ENCODE peak calls at places on chromosomes 1 and 21, in seven cellular contexts. Q is SJSA1, D is fibroblast of lung, B is thoracic aorta, Y is IMR-90, C is breast epithelium, F is body of pancreas. O is an unnamed sample.

GRCh38 chr1:21468597-21468996 is 28.7 kb downstream of the NBPF3 start:
- DNase-seq in F (peak; percentile 19), Q (no peak), Y (peak; percentile 37), C (no peak), B (no peak), D (peak; percentile 59), O (no peak)

GRCh38 chr1:162019006-162019405 is 4.7 kb downstream of the OLFML2B start:
- DNase-seq in B (no peak), Y (peak; percentile 73), Q (no peak), C (no peak), F (no peak), D (peak; percentile 64), O (no peak)

GRCh38 chr1:211411639-211412038 is 80.3 kb downstream of the RD3 start:
- DNase-seq in D (no peak), B (no peak), C (no peak), Y (no peak), Q (no peak), F (no peak), O (no peak)

GRCh38 chr1:206609229-206609991 is 2.9 kb downstream of the EIF2D start:
- DNase-seq in C (no peak), F (no peak), D (no peak), Q (no peak), B (no peak), Y (no peak), O (no peak)

GRCh38 chr1:151221616-151222015 is 23.3 kb downstream of the PIP5K1A start:
- DNase-seq in B (no peak), D (no peak), Y (no peak), C (no peak), F (no peak), Q (no peak), O (no peak)

GRCh38 chr1:201100169-201100930 is 11.9 kb downstream of the CACNA1S start:
- DNase-seq in Q (no peak), F (no peak), C (no peak), Y (no peak), B (no peak), D (no peak), O (no peak)

GRCh38 chr1:99986656-99987225 is 16.9 kb downstream of the SLC35A3 start:
- DNase-seq in F (no peak), D (no peak), C (no peak), Q (no peak), Y (no peak), B (no peak), O (no peak)

GRCh38 chr1:6625579-6626149 is 996 bp downstream of the THAP3 start:
- DNase-seq in Q (no peak), D (peak; percentile 69), B (no peak), C (no peak), F (peak; percentile 31), Y (peak; percentile 71), O (peak; percentile 45)

GRCh38 chr21:46205766-46206162 is 21.5 kb upstream of the SPATC1L start:
- DNase-seq in F (no peak), D (no peak), B (no peak), Q (no peak), Y (no peak), C (no peak), O (no peak)

GRCh38 chr21:29342394-29342957 is 43.8 kb downstream of the BACH1 start:
- DNase-seq in B (peak; percentile 22), Q (peak; percentile 85), C (no peak), D (peak; percentile 99), Y (peak; percentile 99), F (peak; percentile 39), O (no peak)

GRCh38 chr1:233897325-233898162 is 6.9 kb upstream of the SLC35F3 start:
- DNase-seq in D (no peak), Q (no peak), F (no peak), Y (no peak), C (no peak), B (no peak), O (no peak)

GRCh38 chr1:199282910-199283309 is 644.1 kb downstream of the PTPRC start:
- DNase-seq in Q (no peak), D (no peak), Y (peak; percentile 67), B (no peak), F (no peak), C (no peak), O (no peak)

GRCh38 chr1:14261395-14261794 is 337.1 kb upstream of the KAZN start:
- DNase-seq in C (no peak), D (no peak), Y (no peak), F (no peak), Q (no peak), B (no peak), O (no peak)

GRCh38 chr1:117122297-117123025 is 912 bp upstream of the TRIM45 start:
- DNase-seq in F (no peak), Y (no peak), Q (no peak), C (no peak), D (no peak), B (no peak), O (peak; percentile 87)

GRCh38 chr1:221888218-221888617 is 146.3 kb upstream of the DUSP10 start:
- DNase-seq in C (no peak), B (no peak), F (no peak), Q (no peak), Y (no peak), D (no peak), O (no peak)

GRCh38 chr1:31010081-31010989 is 55.2 kb downstream of the PUM1 start:
- DNase-seq in C (no peak), Q (no peak), D (peak; percentile 33), F (no peak), Y (peak; percentile 92), B (no peak), O (no peak)

GRCh38 chr1:152479792-152480595 is 30.6 kb upstream of the LCE5A start:
- DNase-seq in Q (peak; percentile 80), D (no peak), B (no peak), Y (peak; percentile 10), C (no peak), F (peak; percentile 34), O (peak; percentile 62)

GRCh38 chr21:35924714-35925301 is 135.5 kb downstream of the SETD4 start:
- DNase-seq in Q (no peak), F (peak; percentile 18), Y (peak; percentile 96), D (peak; percentile 93), B (no peak), C (no peak), O (peak; percentile 62)

GRCh38 chr1:224082146-224082545 is 31.8 kb upstream of the FBXO28 start:
- DNase-seq in Q (peak; percentile 49), C (no peak), B (no peak), F (no peak), Y (peak; percentile 12), D (no peak), O (no peak)

GRCh38 chr1:230279583-230279945 is 146.6 kb downstream of the PGBD5 start:
- DNase-seq in D (no peak), C (no peak), F (no peak), Q (no peak), B (no peak), Y (no peak), O (no peak)

GRCh38 chr21:41426656-41427311 is 745 bp downstream of the MX1 start:
- DNase-seq in F (no peak), C (no peak), Q (peak; percentile 40), D (no peak), Y (no peak), B (no peak), O (no peak)

GRCh38 chr1:34786521-34787325 is 5.7 kb downstream of the GJB3 start:
- DNase-seq in C (peak; percentile 24), F (peak; percentile 79), Q (no peak), B (no peak), D (peak; percentile 70), Y (peak; percentile 67), O (peak; percentile 65)

GRCh38 chr1:8394456-8395321 is 76.8 kb downstream of the SLC45A1 start:
- DNase-seq in B (no peak), Q (peak; percentile 67), D (peak; percentile 92), F (no peak), C (no peak), Y (peak; percentile 96), O (no peak)

GRCh38 chr1:220732621-220733020 is 15.5 kb upstream of the MTARC2 start:
- DNase-seq in B (no peak), Q (no peak), Y (no peak), C (no peak), D (no peak), F (no peak), O (no peak)
- H3K4me3 ChIP-seq in B (peak overlapping the region; percentile 67), Q (no peak overlapping the region), Y (no peak overlapping the region), C (peak overlapping the region; percentile 11), D (no peak overlapping the region), F (no peak overlapping the region), O (peak overlapping the region; percentile 49)

DNA sequence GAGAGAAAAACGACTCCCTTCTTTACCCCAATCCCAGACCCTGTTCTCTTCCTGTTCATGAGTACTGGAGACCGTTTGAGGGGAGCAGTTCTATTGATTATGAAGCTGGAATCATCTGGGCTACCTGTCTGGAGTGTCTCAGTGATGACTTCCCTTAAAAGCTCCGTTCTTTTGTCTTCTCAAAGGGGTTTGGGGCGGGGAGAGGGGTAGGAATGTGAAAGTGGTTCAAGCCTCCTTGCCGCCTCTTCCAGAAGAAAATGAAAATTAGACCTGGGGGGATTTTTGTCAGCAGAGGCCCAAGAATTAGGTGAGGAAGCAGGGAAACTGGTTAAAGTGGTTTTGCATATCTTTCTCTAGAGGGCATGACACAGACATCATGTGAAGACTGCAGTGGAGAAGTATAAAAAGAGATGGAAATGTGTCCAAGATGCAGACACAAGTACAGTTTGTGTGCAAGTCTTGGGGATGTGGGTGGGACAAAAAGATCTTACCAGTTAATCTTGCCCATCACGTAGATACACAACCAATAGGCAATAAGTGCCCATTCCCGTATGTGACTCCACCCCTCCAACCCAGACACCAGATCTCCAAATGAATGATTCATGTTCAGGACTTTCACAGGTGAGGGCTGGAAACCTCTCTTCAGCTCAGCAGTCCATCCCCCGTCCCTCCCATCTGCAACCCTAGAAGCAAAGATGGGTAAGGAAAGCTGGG is 470 bp upstream of the MTMR11 start:
- DNase-seq in B (no peak), C (no peak), Y (peak; percentile 58), D (peak; percentile 51), Q (no peak), F (peak; percentile 69), O (no peak)
- H3K4me3 ChIP-seq in B (peak overlapping the region; percentile 84), C (peak overlapping the region; percentile 53), Y (peak overlapping the region; percentile 84), D (peak overlapping the region; percentile 76), Q (peak overlapping the region; percentile 41), F (peak overlapping the region; percentile 4), O (peak overlapping the region; percentile 61)

DNA sequence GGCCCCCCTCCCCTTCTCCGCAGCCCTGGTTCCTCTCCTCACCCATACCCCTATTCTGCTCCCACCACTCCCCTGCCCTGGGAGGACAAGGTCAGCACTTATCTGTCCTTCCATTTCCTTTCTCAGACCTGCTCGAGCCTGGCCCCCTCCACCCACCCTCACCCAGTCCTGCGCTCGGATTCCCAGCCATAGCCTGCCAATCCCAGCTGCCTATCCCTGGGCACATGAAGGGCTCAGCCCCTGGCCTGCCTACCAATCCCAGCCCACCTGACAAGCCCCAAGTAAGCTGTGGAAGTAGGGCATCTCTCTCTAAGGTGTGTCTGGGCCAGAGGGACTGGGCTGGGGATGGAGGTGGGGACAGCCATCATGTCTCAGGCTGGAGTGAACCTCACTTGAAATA is 5.4 kb downstream of the BLACAT1 start:
- DNase-seq in Y (no peak), F (no peak), B (no peak), D (no peak), C (no peak), Q (no peak), O (no peak)
- H3K4me3 ChIP-seq in Y (no peak overlapping the region), F (no peak overlapping the region), B (no peak overlapping the region), D (no peak overlapping the region), C (no peak overlapping the region), Q (no peak overlapping the region), O (peak overlapping the region; percentile 18)

DNA sequence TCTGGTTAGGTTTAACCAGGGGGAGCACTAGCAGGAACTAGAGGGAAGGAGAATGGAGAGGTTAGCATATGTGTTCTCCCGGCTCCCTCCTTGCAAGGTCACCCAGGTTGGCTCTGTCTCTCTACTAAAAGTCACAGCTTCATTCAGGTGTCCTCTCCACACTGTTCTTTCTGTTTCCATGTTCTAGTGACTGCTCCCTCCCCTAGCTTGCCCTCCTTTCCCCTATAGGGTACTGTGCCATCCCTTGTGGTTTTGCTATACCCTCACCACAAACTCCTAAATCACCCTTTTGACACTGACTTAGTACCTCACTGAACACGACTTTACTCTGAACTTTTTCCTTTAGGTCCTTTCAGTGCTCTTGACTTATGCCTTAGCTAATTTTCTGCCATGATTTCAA is 389.3 kb downstream of the ST6GALNAC3 start:
- DNase-seq in Q (no peak), Y (no peak), C (no peak), B (no peak), D (no peak), F (no peak), O (no peak)
- H3K4me3 ChIP-seq in Q (no peak overlapping the region), Y (no peak overlapping the region), C (no peak overlapping the region), B (no peak overlapping the region), D (no peak overlapping the region), F (no peak overlapping the region), O (no peak overlapping the region)

O was measured in SJCRH30.